ENCODE peak calls at places on chromosomes 3 and 15, in nine cellular contexts. D, E, W, B, U, H, O, G and Q are unnamed samples. For H3K9me3, the result is how much of the 10 kb centered on the place peaks cover.

GRCh38 chr3:159263750-159264561 is 462.1 kb downstream of the MFSD1 start:
- DNase-seq in G (peak), H (peak), E (no peak), B (no peak), O (no peak), W (peak), D (no peak), U (peak), Q (no peak)

GRCh38 chr3:177431525-177432255 is 234.4 kb upstream of the TBL1XR1 start:
- DNase-seq in G (no peak), O (no peak), U (no peak), B (no peak), W (no peak), D (no peak), E (no peak), H (no peak), Q (no peak)

GRCh38 chr3:160486459-160486869 is 36.9 kb upstream of the TRIM59 start:
- DNase-seq in H (no peak), D (no peak), W (no peak), O (no peak), E (no peak), B (no peak), G (peak), U (peak), Q (no peak)

GRCh38 chr15:70154440-70155347 is 57.0 kb upstream of the TLE3 start:
- DNase-seq in G (no peak), H (no peak), W (no peak), D (no peak), B (no peak), U (no peak), E (peak), O (peak), Q (no peak)

GRCh38 chr15:92502930-92503329 is 109.2 kb downstream of the ST8SIA2 start:
- DNase-seq in E (no peak), H (no peak), O (no peak), D (no peak), G (no peak), B (no peak), W (no peak), U (no peak), Q (no peak)

GRCh38 chr3:73848173-73848751 is 223.5 kb upstream of the PDZRN3 start:
- DNase-seq in D (no peak), E (no peak), B (no peak), G (peak), H (no peak), O (no peak), U (no peak), W (no peak), Q (no peak)

GRCh38 chr3:45994661-45995369 is 809 bp downstream of the FYCO1 start:
- DNase-seq in O (peak), E (peak), D (peak), U (peak), W (no peak), B (peak), G (peak), H (peak), Q (no peak)

GRCh38 chr15:75107905-75108838 is 84.8 kb downstream of the PPCDC start:
- DNase-seq in U (no peak), H (peak), G (peak), W (peak), D (peak), B (peak), E (peak), O (no peak), Q (no peak)

GRCh38 chr3:45123841-45124269 is 22.3 kb downstream of the CDCP1 start:
- DNase-seq in D (no peak), G (no peak), B (no peak), O (no peak), H (peak), U (no peak), E (no peak), W (peak), Q (no peak)

GRCh38 chr15:70748281-70748747 is 15.0 kb downstream of the UACA start:
- DNase-seq in G (peak), E (peak), O (no peak), D (no peak), H (no peak), B (no peak), U (no peak), W (no peak), Q (no peak)

GRCh38 chr15:83061680-83062079 is 5.4 kb downstream of the BTBD1 start:
- DNase-seq in O (no peak), H (no peak), G (no peak), W (no peak), B (no peak), D (no peak), E (no peak), U (no peak), Q (no peak)

GRCh38 chr3:172102123-172102882 is 62.9 kb downstream of the FNDC3B start:
- DNase-seq in H (no peak), E (no peak), O (no peak), W (no peak), U (peak), D (peak), G (peak), B (no peak), Q (no peak)

GRCh38 chr3:164452707-164453106 is 625.6 kb downstream of the SI start:
- DNase-seq in W (no peak), G (no peak), O (no peak), H (no peak), D (no peak), B (no peak), U (no peak), E (no peak), Q (no peak)

GRCh38 chr15:88664151-88664778 is 25.4 kb downstream of the ISG20 start:
- DNase-seq in D (peak), W (no peak), H (no peak), E (no peak), B (no peak), O (no peak), U (peak), G (peak), Q (no peak)

GRCh38 chr15:87287156-87287555 is 969.4 kb downstream of the NTRK3 start:
- DNase-seq in U (no peak), O (no peak), B (no peak), H (no peak), W (no peak), G (no peak), E (no peak), D (no peak), Q (no peak)

GRCh38 chr15:33279613-33280205 is 31.1 kb upstream of the RYR3 start:
- DNase-seq in U (no peak), W (peak), D (no peak), G (no peak), O (no peak), E (no peak), B (no peak), H (peak), Q (no peak)

GRCh38 chr3:114899186-114899931 is 247.7 kb downstream of the ZBTB20 start:
- DNase-seq in U (no peak), D (no peak), W (no peak), O (no peak), G (peak), H (no peak), B (no peak), E (no peak), Q (no peak)

GRCh38 chr3:115239717-115240116 is 92.6 kb upstream of the ZBTB20 start:
- DNase-seq in H (peak), W (peak), O (no peak), U (no peak), D (no peak), E (peak), B (no peak), G (no peak), Q (no peak)

GRCh38 chr3:134059680-134060560 is 30.2 kb upstream of the SLCO2A1 start:
- DNase-seq in G (peak), H (no peak), D (no peak), E (no peak), U (no peak), B (no peak), W (no peak), O (no peak), Q (no peak)

GRCh38 chr3:73745429-73746247 is 120.9 kb upstream of the PDZRN3 start:
- DNase-seq in W (no peak), O (no peak), D (no peak), B (no peak), H (no peak), G (no peak), E (no peak), U (no peak), Q (no peak)

GRCh38 chr3:46848271-46849097 is 14.8 kb downstream of the MYL3 start:
- DNase-seq in H (no peak), O (peak), U (peak), G (no peak), E (peak), B (no peak), W (peak), D (no peak), Q (no peak)

GRCh38 chr3:14774431-14774830 is 44.3 kb upstream of the FGD5 start:
- DNase-seq in D (no peak), E (no peak), U (no peak), W (no peak), H (no peak), B (no peak), O (peak), G (no peak), Q (no peak)

GRCh38 chr3:195254454-195255175 is 16.3 kb downstream of the XXYLT1 start:
- DNase-seq in B (no peak), G (no peak), W (no peak), H (no peak), D (no peak), O (no peak), E (no peak), U (no peak), Q (no peak)

GRCh38 chr3:38843898-38844297 is 27.9 kb upstream of the SCN10A start:
- DNase-seq in D (no peak), G (no peak), H (no peak), W (no peak), O (no peak), B (no peak), U (peak), E (no peak), Q (no peak)

GRCh38 chr3:104763007-104763406 is 603.7 kb upstream of the ALCAM start:
- DNase-seq in B (no peak), U (no peak), H (no peak), O (no peak), E (no peak), W (peak), G (no peak), D (no peak), Q (no peak)

GRCh38 chr15:82540984-82541431 is 751 bp upstream of the RPS17 start:
- DNase-seq in E (no peak), G (peak), U (no peak), B (no peak), D (no peak), W (peak), H (peak), O (no peak), Q (no peak)

GRCh38 chr3:45258317-45258716 is 32.2 kb upstream of the TMEM158 start:
- DNase-seq in H (no peak), U (no peak), D (no peak), O (no peak), W (no peak), E (no peak), G (no peak), B (no peak), Q (no peak)

GRCh38 chr3:2098398-2099027 is at the start of gene CNTN4:
- DNase-seq in B (no peak), H (peak), G (peak), O (peak), W (no peak), D (no peak), U (no peak), E (peak), Q (no peak)

GRCh38 chr3:79517766-79518413 is 249.9 kb downstream of the ROBO1 start:
- DNase-seq in U (peak), G (peak), H (no peak), W (peak), B (no peak), D (no peak), O (no peak), E (no peak), Q (no peak)

GRCh38 chr3:27134165-27134796 is 234.9 kb downstream of the NEK10 start:
- DNase-seq in D (peak), E (peak), U (peak), G (peak), B (peak), W (peak), H (peak), O (peak), Q (no peak)

GRCh38 chr15:75038948-75039533 is 15.7 kb downstream of the PPCDC start:
- DNase-seq in G (no peak), W (no peak), B (no peak), D (no peak), E (no peak), O (no peak), U (no peak), H (no peak), Q (no peak)

GRCh38 chr3:113485161-113485609 is 29.8 kb downstream of the SPICE1 start:
- DNase-seq in O (no peak), H (no peak), B (no peak), W (no peak), D (peak), G (peak), U (no peak), E (no peak), Q (no peak)

GRCh38 chr3:24521306-24522154 is 26.9 kb upstream of the THRB start:
- DNase-seq in G (peak), O (peak), H (peak), W (peak), B (no peak), E (peak), D (no peak), U (no peak), Q (no peak)

GRCh38 chr3:197019535-197019934 is 10.1 kb downstream of the MELTF start:
- DNase-seq in U (no peak), G (no peak), O (no peak), W (no peak), B (no peak), E (no peak), D (no peak), H (no peak), Q (no peak)

GRCh38 chr3:4776980-4777581 is 202.2 kb upstream of the BHLHE40 start:
- DNase-seq in W (no peak), B (no peak), H (peak), D (no peak), U (no peak), E (no peak), G (peak), O (no peak), Q (no peak)

GRCh38 chr15:97684249-97684648 is 276.3 kb upstream of the ARRDC4 start:
- DNase-seq in W (no peak), E (no peak), B (no peak), G (peak), D (no peak), H (no peak), O (no peak), U (no peak), Q (no peak)

GRCh38 chr3:151864423-151865101 is 8.9 kb upstream of the SUCNR1 start:
- DNase-seq in D (no peak), G (no peak), B (no peak), U (no peak), E (no peak), W (no peak), O (no peak), H (no peak), Q (no peak)

GRCh38 chr3:183131735-183132134 is 30.8 kb downstream of the LAMP3 start:
- DNase-seq in W (no peak), D (no peak), H (no peak), O (no peak), G (no peak), U (no peak), E (no peak), B (no peak), Q (no peak)

GRCh38 chr3:108511055-108511454 is 659 bp upstream of the MYH15 start:
- DNase-seq in O (no peak), B (no peak), E (no peak), H (no peak), D (no peak), U (no peak), G (no peak), W (no peak), Q (no peak)

GRCh38 chr3:108513961-108514360 is 3.6 kb upstream of the MYH15 start:
- DNase-seq in H (no peak), W (no peak), E (no peak), D (no peak), B (no peak), G (no peak), O (no peak), U (no peak), Q (no peak)

GRCh38 chr3:108510496-108510895 is at the start of gene MYH15:
- DNase-seq in W (no peak), H (no peak), B (no peak), D (no peak), E (no peak), G (no peak), U (no peak), O (no peak), Q (no peak)

GRCh38 chr3:108511490-108511889 is 1.1 kb upstream of the MYH15 start:
- DNase-seq in H (no peak), O (no peak), E (no peak), D (no peak), B (no peak), U (no peak), W (no peak), G (no peak), Q (no peak)

DNA sequence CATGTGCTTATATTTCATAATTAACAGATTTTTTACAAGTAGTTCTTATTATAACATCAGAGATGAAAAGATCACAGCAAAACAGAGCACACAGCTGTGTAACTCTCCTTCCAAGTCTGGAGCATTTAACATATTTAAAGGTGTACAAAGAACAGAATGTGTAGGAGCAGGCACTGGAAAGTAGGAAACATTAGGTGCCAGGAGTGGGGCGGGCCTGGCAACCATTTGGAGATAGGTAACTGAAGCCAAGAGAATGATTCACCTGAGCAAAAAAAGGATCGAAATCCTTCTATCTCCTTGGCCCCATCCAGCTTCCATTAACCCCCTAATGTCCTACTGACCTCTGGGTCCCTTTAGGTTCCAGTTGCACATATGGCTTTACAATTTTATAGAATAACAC is 2.3 kb upstream of the MYH15 start:
- DNase-seq in D (no peak), G (no peak), B (no peak), U (no peak), W (no peak), H (no peak), E (no peak), O (no peak), Q (no peak)
- H3K9me3 ChIP-seq in D (under half), G (under half), B (under half), U (under half), W (under half), H (under half), E (under half), O (under half), Q (under half)

DNA sequence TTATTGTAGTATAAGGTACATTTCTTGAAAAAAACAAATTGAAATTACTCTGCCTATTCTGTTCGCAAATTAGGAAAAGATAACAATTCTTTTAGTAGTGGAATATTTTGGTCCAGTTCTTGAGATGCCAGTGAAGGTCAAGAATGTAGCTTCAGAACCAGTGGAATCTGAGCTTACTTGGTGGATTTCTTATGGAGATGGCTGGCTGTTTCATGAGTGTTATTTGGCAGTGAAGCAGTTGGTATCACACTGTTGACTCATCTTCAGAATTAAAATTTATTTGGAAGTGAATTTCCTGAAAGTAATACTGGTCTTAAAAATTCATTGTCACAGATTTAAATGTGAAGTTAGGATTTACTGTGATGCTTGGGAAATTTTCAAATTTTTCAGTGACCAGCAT is 19.1 kb downstream of the RNF13 start:
- DNase-seq in W (no peak), B (no peak), U (no peak), H (no peak), E (no peak), O (no peak), D (no peak), G (no peak), Q (no peak)
- H3K9me3 ChIP-seq in W (under half), B (under half), U (half or more), H (under half), E (under half), O (under half), D (under half), G (half or more), Q (under half)

DNA sequence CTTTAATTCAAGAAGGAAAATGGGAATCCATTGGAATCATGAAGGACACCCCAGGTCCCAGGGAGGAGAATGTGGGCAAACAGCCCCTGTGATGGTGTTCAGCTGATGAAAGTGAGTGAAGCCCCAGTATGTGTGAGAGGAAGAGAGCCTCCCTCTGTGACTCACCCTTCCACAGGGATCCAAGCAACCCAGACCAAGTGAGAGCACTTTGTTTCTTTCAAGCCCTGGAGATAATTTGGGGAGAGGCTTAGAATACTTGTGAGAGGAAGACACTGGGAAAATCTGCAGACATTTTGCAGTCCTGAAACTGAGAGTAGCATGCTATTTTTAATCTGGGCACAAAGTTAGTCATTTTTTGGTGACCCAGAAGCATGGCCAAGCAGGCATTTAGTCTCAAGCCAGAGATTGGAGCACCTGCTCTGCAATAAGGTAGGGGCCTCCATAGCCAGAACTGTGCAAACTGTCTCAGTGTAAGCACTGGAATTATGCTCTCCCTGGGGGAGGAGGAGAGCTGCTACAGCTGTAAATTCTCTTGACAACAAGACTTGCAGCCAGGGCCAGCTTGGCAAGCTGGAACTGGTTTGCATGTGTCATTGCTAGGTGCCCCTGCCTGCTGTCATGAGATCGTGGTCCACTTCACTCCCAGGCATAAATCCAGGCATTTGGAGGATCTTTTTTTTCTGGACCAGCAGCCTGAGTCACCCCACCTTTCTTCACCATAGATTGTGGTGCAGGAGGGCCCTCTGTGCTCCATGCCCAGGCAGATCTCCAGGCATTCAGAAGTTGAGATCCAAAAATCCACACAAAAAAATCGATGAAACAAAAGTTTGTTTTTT is 537.8 kb upstream of the DPPA4 start:
- DNase-seq in E (no peak), D (no peak), U (no peak), W (no peak), O (no peak), G (no peak), B (no peak), H (no peak), Q (no peak)
- H3K9me3 ChIP-seq in E (under half), D (under half), U (under half), W (under half), O (under half), G (under half), B (under half), H (under half), Q (under half)

GRCh38 chr15:58703610-58704009 is 45.9 kb downstream of the ADAM10 start:
- DNase-seq in D (no peak), U (no peak), B (no peak), H (no peak), O (no peak), E (no peak), W (no peak), G (no peak), Q (no peak)
- H3K9me3 ChIP-seq in D (under half), U (under half), B (under half), H (under half), O (under half), E (under half), W (under half), G (under half), Q (under half)

DNA sequence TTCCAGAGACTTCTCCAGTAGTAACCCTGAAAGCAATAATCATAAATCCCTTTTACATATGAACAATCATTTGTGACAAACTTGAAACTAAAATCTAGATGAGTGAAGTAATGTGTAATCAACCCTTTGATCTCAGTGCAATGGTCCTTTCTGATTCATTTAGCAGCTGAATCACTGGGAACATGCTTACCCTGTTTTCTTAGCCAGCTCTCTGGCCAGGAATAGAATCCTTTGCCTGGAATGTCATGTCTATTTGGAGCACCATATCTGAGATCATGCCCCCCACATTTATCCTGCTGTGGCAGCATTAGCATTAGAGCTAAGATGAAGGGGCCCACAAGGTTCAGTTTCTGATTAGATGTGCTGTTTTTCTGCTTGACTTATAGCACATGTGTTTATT is 309.8 kb downstream of the OXSM start:
- DNase-seq in H (no peak), E (no peak), D (no peak), U (no peak), G (no peak), B (no peak), W (no peak), O (no peak), Q (no peak)
- H3K9me3 ChIP-seq in H (under half), E (under half), D (under half), U (under half), G (half or more), B (under half), W (under half), O (under half), Q (under half)